ENCODE peak calls at places on chromosomes 1 and 21, in four cellular contexts. X, S, T and L are unnamed samples.

GRCh38 chr1:23634840-23635642 is 56.6 kb upstream of the RPL11 start:
- DNase-seq in S (peak; percentile 66), T (peak; percentile 87), X (peak; percentile 21), L (peak; percentile 62)

GRCh38 chr1:40241372-40241771 is 6.4 kb upstream of the TMCO2 start:
- DNase-seq in T (no peak), X (no peak), S (no peak), L (no peak)

GRCh38 chr1:33004628-33005027 is 32.1 kb downstream of the AK2 start:
- DNase-seq in T (no peak), X (no peak), S (no peak), L (no peak)

GRCh38 chr21:25670726-25671125 is 31.7 kb downstream of the JAM2 start:
- DNase-seq in S (no peak), T (no peak), X (no peak), L (no peak)

GRCh38 chr1:2212167-2212541 is 16.0 kb upstream of the SKI start:
- DNase-seq in S (no peak), T (no peak), X (no peak), L (no peak)

GRCh38 chr1:151010346-151010726 is 2.1 kb downstream of the PRUNE1 start:
- DNase-seq in X (no peak), S (no peak), T (no peak), L (no peak)

GRCh38 chr1:172322219-172323061 is 98.0 kb upstream of the C1orf105 start:
- DNase-seq in T (no peak), X (no peak), S (no peak), L (no peak)

GRCh38 chr1:158328424-158328823 is 2.9 kb downstream of the CD1B start:
- DNase-seq in T (no peak), S (no peak), X (no peak), L (no peak)

GRCh38 chr21:14569026-14569425 is 22.9 kb upstream of the SAMSN1 start:
- DNase-seq in X (no peak), T (no peak), S (no peak), L (no peak)

GRCh38 chr1:235831148-235831547 is 35.6 kb downstream of the LYST start:
- DNase-seq in T (no peak), X (no peak), S (peak; percentile 35), L (no peak)

GRCh38 chr1:119358661-119359060 is 9.9 kb upstream of the HAO2 start:
- DNase-seq in T (no peak), S (no peak), X (no peak), L (no peak)

GRCh38 chr1:36455386-36455785 is 5.1 kb upstream of the OSCP1 start:
- DNase-seq in X (no peak), S (no peak), T (no peak), L (no peak)

GRCh38 chr1:54955359-54955758 is 25.1 kb upstream of the TMEM61 start:
- DNase-seq in S (no peak), X (no peak), T (no peak), L (no peak)

GRCh38 chr1:7744882-7745281 is 26.2 kb upstream of the VAMP3 start:
- DNase-seq in X (no peak), S (no peak), T (no peak), L (no peak)

GRCh38 chr1:44609412-44609767 is 64.9 kb downstream of the TMEM53 start:
- DNase-seq in T (peak; percentile 83), S (no peak), X (no peak), L (no peak)

GRCh38 chr1:233240839-233241682 is 54.5 kb downstream of the PCNX2 start:
- DNase-seq in X (no peak), T (peak; percentile 51), S (no peak), L (peak; percentile 11)

GRCh38 chr1:844472-845026 is 79.2 kb upstream of the SAMD11 start:
- DNase-seq in S (no peak), X (no peak), T (no peak), L (no peak)

GRCh38 chr1:26915204-26915842 is 1.5 kb upstream of the NR0B2 start:
- DNase-seq in S (no peak), T (no peak), X (no peak), L (no peak)

GRCh38 chr1:15678578-15678977 is 5.5 kb upstream of the PLEKHM2 start:
- DNase-seq in S (peak; percentile 53), T (no peak), X (no peak), L (no peak)

GRCh38 chr1:247331172-247331525 is 518 bp downstream of the ZNF496 start:
- DNase-seq in T (peak; percentile 91), S (no peak), X (peak; percentile 62), L (peak; percentile 80)

GRCh38 chr1:54549181-54549924 is 1.3 kb downstream of the ACOT11 start:
- DNase-seq in T (peak; percentile 4), S (no peak), X (no peak), L (no peak)

GRCh38 chr1:25616932-25617625 is 488 bp downstream of the MAN1C1 start:
- DNase-seq in T (no peak), S (no peak), X (no peak), L (no peak)

GRCh38 chr21:39115659-39116235 is 67.5 kb downstream of the PSMG1 start:
- DNase-seq in T (peak; percentile 54), S (no peak), X (no peak), L (no peak)

GRCh38 chr1:184387871-184388670 is 1.2 kb downstream of the C1orf21 start:
- DNase-seq in T (no peak), X (no peak), S (no peak), L (no peak)

GRCh38 chr1:72177711-72178110 is 104.6 kb downstream of the NEGR1 start:
- DNase-seq in X (no peak), S (no peak), T (no peak), L (no peak)

GRCh38 chr1:205313681-205314308 is 7.8 kb downstream of the NUAK2 start:
- DNase-seq in S (peak; percentile 48), X (no peak), T (no peak), L (no peak)

GRCh38 chr1:205310981-205311704 is 10.4 kb downstream of the NUAK2 start:
- DNase-seq in S (no peak), T (no peak), X (no peak), L (no peak)

GRCh38 chr1:205316179-205316578 is 5.4 kb downstream of the NUAK2 start:
- DNase-seq in T (no peak), X (no peak), S (no peak), L (no peak)

GRCh38 chr1:205314986-205315618 is 6.4 kb downstream of the NUAK2 start:
- DNase-seq in S (no peak), X (no peak), T (no peak), L (no peak)

DNA sequence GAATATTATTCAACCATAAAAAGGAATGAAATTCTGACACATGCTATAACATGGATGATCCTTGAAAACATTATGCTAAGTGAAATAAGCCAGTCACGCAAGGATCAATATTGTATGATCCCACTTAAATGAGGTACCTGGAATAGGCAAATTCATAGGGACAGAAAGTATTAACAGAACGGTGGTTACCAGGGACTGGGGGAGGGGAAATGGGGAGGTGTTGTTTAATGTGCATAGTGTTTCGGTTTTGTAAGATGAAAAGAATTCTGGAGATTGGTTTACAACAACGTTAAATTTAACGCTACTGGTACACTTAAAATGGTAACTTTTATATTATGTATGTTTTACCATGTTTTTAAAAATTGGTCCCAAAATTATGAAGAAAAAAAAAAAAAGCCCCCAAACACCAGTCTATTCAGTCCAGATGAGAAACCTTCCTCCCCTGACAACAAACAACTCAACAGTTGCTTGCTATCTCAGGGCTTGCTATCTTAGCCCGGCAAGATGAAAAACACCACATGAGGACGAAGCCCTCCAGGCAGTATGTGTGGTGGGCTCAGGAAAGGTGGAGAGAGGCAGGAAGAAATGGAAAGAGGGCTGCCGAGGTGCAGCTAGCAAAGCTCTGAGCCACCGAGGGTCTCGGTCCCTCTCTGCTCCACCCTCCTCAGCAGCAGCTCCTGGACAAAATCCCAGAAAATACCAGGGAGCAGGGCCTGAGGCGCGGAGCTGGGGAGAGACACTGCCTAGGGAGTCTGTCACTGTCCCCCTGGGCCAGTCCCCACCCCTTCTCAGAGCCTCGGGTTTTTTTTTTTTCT is 8.5 kb downstream of the NUAK2 start:
- DNase-seq in S (no peak), T (no peak), X (no peak), L (no peak)
- TF ChIP-seq SPI1 in S (no peak), T (no peak), X (no peak), L (no peak)

DNA sequence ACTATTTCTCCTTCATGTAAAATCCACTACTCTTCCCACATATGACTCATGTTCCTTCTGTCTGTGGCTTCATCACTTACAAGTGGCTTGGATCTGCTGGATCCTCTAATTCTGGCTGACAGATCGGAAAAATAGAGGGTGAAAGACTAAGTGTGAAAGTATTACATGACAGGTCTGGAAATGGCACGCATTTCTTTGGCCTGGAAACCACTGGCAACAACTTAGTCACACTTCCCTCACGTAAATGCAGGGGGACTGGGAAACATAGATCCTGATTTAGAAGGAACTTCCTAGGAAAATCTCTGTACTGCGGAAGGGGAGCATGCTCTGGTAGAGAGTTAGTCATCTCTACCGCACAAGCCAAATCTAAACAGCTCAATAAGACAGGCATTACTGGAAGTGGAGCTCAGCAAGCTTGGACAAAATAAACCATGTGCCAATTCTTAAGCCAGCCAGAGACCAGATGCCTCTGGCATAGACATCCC is 305.4 kb upstream of the PTBP2 start:
- DNase-seq in S (no peak), X (no peak), T (no peak), L (no peak)
- TF ChIP-seq SPI1 in S (no peak), X (no peak), T (no peak), L (no peak)

GRCh38 chr1:168613038-168613451 is 36.6 kb downstream of the XCL1 start:
- DNase-seq in T (no peak), X (no peak), S (no peak), L (no peak)

GRCh38 chr1:168618887-168619286 is 42.5 kb downstream of the XCL1 start:
- DNase-seq in S (no peak), X (no peak), T (no peak), L (no peak)

GRCh38 chr1:168613689-168614655 is 37.6 kb downstream of the XCL1 start:
- DNase-seq in S (no peak), X (no peak), T (no peak), L (no peak)

GRCh38 chr1:168618351-168618750 is 41.9 kb downstream of the XCL1 start:
- DNase-seq in S (no peak), T (no peak), X (no peak), L (no peak)

DNA sequence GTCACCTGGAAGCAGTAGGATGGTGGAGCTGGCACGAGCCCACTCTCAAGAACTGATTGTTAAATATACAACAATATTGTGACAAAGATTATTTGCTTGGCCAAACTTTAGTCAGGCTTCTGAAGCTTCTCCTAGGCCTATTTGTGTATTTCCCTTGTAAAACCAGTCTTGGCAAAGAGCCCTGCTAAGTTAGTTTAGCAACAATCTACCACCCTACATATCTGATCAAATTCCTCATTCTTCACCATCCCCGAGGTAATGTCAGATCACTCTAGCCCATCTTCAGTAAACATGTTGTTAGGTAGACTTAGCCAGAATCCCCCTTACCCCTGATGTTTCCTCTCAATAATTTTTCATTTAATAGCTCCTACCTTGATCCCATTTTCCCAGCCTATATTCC is 39.6 kb downstream of the XCL1 start:
- DNase-seq in S (no peak), X (no peak), T (no peak), L (no peak)
- TF ChIP-seq SPI1 in S (no peak), X (no peak), T (no peak), L (no peak)

DNA sequence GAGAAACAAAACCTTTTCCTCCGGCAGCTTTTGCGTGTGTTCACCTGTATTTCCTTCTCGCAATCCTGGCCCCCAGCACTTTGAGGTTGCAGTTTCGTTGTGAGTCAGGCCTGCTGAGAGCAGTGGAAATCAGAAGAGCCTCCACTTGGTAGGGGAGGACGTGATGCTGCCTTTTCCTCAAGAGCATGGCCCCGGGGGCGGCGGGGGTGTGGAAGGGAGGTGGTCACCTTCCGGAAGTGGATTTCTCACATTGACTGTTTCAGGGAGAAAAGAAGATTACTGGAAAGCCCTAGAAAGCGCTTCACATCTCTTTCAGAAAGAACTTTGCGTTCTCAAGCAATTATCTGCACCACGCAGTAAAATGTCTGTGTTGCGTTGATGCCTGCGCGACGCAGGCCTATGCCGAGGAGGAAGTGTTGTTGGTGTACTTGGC is 12.2 kb upstream of the IL10 start:
- DNase-seq in S (no peak), X (no peak), T (no peak), L (no peak)
- TF ChIP-seq SPI1 in S (no peak), X (no peak), T (no peak), L (no peak)

GRCh38 chr1:41810446-41810845 is 108.3 kb downstream of the HIVEP3 start:
- DNase-seq in S (no peak), X (no peak), T (peak; percentile 30), L (no peak)
- TF ChIP-seq SPI1 in S (no peak), X (no peak), T (no peak), L (no peak)